ENCODE peak calls at places on chromosomes 12 and 14, in four cellular contexts. T, G, O and N are unnamed samples.

GRCh38 chr12:120252071-120252906 is 13.2 kb downstream of the PXN start:
- DNase-seq in T (no peak), G (no peak), O (no peak), N (no peak)

GRCh38 chr14:103456167-103456835 is 66.3 kb downstream of the CKB start:
- DNase-seq in T (no peak), G (peak; percentile 52), O (no peak), N (no peak)

GRCh38 chr14:68563256-68564131 is 229.4 kb downstream of the ZFP36L1 start:
- DNase-seq in T (no peak), G (peak; percentile 35), O (no peak), N (no peak)

GRCh38 chr14:60188696-60189095 is 23.5 kb upstream of the DHRS7 start:
- DNase-seq in T (no peak), G (no peak), O (no peak), N (no peak)

GRCh38 chr12:2893007-2893406 is 2.3 kb downstream of the TULP3 start:
- DNase-seq in T (no peak), G (peak; percentile 92), O (no peak), N (no peak)

GRCh38 chr14:96146131-96146771 is 58.4 kb upstream of the BDKRB2 start:
- DNase-seq in T (peak; percentile 30), G (peak; percentile 70), O (no peak), N (no peak)

GRCh38 chr14:65421201-65421981 is 8.9 kb downstream of the FUT8 start:
- DNase-seq in T (no peak), G (peak; percentile 78), O (no peak), N (no peak)

GRCh38 chr12:111405856-111406473 is at the start of gene SH2B3:
- DNase-seq in T (no peak), G (peak; percentile 48), O (peak; percentile 53), N (no peak)

GRCh38 chr14:64873506-64874220 is 6.0 kb downstream of the SPTB start:
- DNase-seq in T (no peak), G (peak; percentile 1), O (no peak), N (no peak)

GRCh38 chr14:36773558-36773957 is 111.9 kb downstream of the PAX9 start:
- DNase-seq in T (no peak), G (peak; percentile 6), O (no peak), N (no peak)

GRCh38 chr12:83619973-83620372 is 933.3 kb downstream of the TMTC2 start:
- DNase-seq in T (no peak), G (no peak), O (no peak), N (no peak)

GRCh38 chr12:94057262-94058151 is 90.9 kb upstream of the PLXNC1 start:
- DNase-seq in T (no peak), G (no peak), O (no peak), N (no peak)

GRCh38 chr14:35949933-35950332 is 123.8 kb downstream of the BRMS1L start:
- DNase-seq in T (no peak), G (no peak), O (no peak), N (no peak)

GRCh38 chr12:22285871-22286270 is 48.6 kb downstream of the ST8SIA1 start:
- DNase-seq in T (no peak), G (no peak), O (no peak), N (no peak)

GRCh38 chr14:52299692-52300278 is 14.3 kb upstream of the PTGER2 start:
- DNase-seq in T (no peak), G (peak; percentile 71), O (peak; percentile 26), N (no peak)

GRCh38 chr12:48472259-48472658 is at the start of gene ANP32D:
- DNase-seq in T (no peak), G (no peak), O (no peak), N (no peak)

GRCh38 chr12:51028126-51028810 is 2.1 kb upstream of the SLC11A2 start:
- DNase-seq in T (no peak), G (peak; percentile 33), O (peak; percentile 56), N (no peak)

GRCh38 chr12:53096761-53097160 is 706 bp upstream of the IGFBP6 start:
- DNase-seq in T (peak; percentile 67), G (no peak), O (no peak), N (no peak)

GRCh38 chr14:74425525-74426201 is 347 bp downstream of the SYNDIG1L start:
- DNase-seq in T (peak; percentile 94), G (no peak), O (peak; percentile 76), N (no peak)

GRCh38 chr12:94618995-94619695 is 31.2 kb downstream of the TMCC3 start:
- DNase-seq in T (no peak), G (peak; percentile 93), O (no peak), N (no peak)

GRCh38 chr12:34399631-34400422 is 377.5 kb downstream of the ALG10 start:
- DNase-seq in T (peak; percentile 1), G (no peak), O (peak; percentile 1), N (no peak)

GRCh38 chr12:26113853-26114719 is 10.8 kb downstream of the BHLHE41 start:
- DNase-seq in T (peak; percentile 89), G (peak; percentile 82), O (peak; percentile 93), N (no peak)

GRCh38 chr14:61568572-61569011 is 126.7 kb upstream of the HIF1A start:
- DNase-seq in T (peak; percentile 76), G (no peak), O (no peak), N (peak; percentile 52)

GRCh38 chr12:121632069-121632970 is 6.0 kb downstream of the ORAI1 start:
- DNase-seq in T (no peak), G (peak; percentile 67), O (no peak), N (no peak)

GRCh38 chr12:47188576-47189441 is 109.0 kb upstream of the AMIGO2 start:
- DNase-seq in T (no peak), G (peak; percentile 84), O (no peak), N (no peak)

GRCh38 chr12:122235741-122236140 is 9.9 kb upstream of the DIABLO start:
- DNase-seq in T (no peak), G (no peak), O (no peak), N (no peak)

GRCh38 chr12:6167327-6168280 is 32.6 kb upstream of the CD9 start:
- DNase-seq in T (no peak), G (peak; percentile 99), O (peak; percentile 70), N (peak; percentile 62)

GRCh38 chr14:94542111-94542810 is 19.0 kb upstream of the SERPINA4 start:
- DNase-seq in T (no peak), G (peak; percentile 44), O (no peak), N (no peak)

GRCh38 chr12:113310489-113310888 is 24.4 kb downstream of the SLC8B1 start:
- DNase-seq in T (no peak), G (no peak), O (no peak), N (no peak)

GRCh38 chr12:12336511-12336910 is 13.5 kb downstream of the MANSC1 start:
- DNase-seq in T (no peak), G (no peak), O (no peak), N (no peak)

GRCh38 chr12:48107252-48107613 is 1.4 kb upstream of the SENP1 start:
- DNase-seq in T (no peak), G (no peak), O (no peak), N (no peak)

GRCh38 chr14:49966304-49966809 is 73.5 kb downstream of the ARF6 start:
- DNase-seq in T (peak; percentile 54), G (no peak), O (no peak), N (no peak)

GRCh38 chr12:105331805-105332251 is 1.3 kb downstream of the C12orf75 start:
- DNase-seq in T (no peak), G (no peak), O (no peak), N (no peak)

GRCh38 chr14:46571970-46572369 is 79.6 kb downstream of the RPL10L start:
- DNase-seq in T (no peak), G (no peak), O (no peak), N (no peak)

DNA sequence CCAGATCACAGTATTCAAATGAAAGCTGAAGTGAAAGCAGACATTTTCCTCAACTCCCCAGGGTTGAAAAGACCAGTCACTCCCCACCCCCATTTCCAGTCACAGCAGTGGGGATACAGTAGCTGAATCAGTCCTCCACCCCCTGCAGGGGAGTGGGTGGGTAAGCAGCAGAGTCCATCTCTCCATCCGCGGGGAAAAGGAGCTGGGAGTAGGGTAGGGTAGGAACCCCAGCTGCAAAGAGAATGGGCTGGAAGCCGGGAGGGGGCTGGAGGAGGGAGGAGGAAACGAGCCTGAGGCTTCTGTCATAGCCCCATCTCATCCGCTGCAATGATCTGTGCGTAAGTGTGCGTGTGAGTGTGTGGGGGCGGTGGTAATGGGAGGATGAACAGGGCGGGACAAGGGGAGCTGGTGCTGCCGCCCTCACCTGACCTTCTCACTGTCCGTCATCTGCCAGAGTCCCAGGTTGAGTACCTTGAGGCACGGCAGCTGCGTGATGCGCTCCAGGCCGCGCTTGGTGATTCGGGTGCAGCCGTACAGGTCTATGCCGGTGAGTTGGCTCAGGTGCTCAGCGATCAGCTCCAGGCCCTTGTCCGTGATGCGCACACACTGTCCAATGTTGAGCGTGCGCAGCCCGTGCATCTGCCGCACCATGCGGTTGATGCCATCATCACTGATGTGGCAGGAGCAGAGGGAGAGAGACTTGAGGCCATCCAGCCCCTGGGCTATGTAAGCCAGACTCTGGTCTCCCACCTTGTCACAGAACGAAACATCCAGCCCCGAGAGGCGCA is 1.7 kb downstream of the FBXL14 start:
- DNase-seq in T (peak; percentile 72), G (peak; percentile 84), O (peak; percentile 40), N (no peak)
- TF ChIP-seq CHD1 in T (no peak), G (no peak), O (no peak), N (no peak)

GRCh38 chr12:56591111-56591510 is 39.0 kb downstream of the BAZ2A start:
- DNase-seq in T (no peak), G (no peak), O (no peak), N (no peak)
- TF ChIP-seq CHD1 in T (no peak), G (no peak), O (no peak), N (no peak)

GRCh38 chr14:105882626-105883025 is 356.2 kb downstream of the TMEM121 start:
- DNase-seq in T (no peak), G (no peak), O (no peak), N (no peak)

GRCh38 chr14:105885561-105886320 is 359.4 kb downstream of the TMEM121 start:
- DNase-seq in T (no peak), G (no peak), O (peak; percentile 1), N (no peak)

GRCh38 chr14:105881021-105881930 is 354.9 kb downstream of the TMEM121 start:
- DNase-seq in T (no peak), G (no peak), O (no peak), N (no peak)

GRCh38 chr14:105884808-105885281 is 358.5 kb downstream of the TMEM121 start:
- DNase-seq in T (no peak), G (no peak), O (no peak), N (no peak)

DNA sequence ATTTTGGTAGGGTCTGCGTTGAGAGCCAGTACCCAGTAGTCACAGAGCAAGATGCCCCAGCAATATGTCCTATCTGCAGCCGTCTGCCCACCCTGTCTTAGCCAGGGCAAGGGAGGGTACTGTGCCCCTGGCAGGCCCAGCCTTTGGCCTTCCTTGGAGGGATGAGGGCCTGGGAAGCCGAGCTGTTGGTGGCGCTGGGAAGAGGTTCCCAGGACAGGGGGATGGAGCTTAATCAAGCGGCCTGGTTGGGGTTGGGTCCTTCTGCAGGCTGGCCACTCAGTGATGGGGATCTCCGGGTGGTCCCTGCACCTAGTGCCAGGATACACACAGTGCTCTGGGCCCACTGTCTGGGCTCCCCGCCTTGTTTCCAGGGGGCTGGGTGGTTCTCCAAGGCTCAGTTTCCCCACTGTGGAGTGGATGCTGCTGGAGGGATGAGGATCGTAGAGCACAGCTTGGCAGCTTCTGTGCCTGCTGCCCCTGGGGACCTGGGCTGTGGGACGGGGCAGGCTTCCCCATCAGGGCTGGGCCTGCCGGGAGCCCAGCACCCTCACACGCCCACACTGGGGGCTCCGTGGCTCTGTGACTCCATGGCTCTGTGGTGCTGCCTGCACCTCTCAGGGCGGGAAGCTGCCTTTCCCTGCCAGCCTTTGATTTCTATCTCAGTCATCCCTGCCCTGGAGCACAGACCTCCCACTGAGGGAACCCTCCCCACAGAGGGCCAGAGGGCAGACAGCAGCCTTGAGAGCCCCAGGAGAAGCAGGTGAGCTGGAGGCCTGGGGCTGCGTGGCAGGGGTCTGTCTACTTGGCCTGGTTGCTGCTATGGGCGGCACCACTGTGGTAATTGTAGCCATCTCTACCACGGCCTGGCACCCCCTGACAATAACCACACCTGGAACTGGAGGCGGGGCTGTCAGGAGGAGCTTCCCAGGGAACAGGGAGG is 357.0 kb downstream of the TMEM121 start:
- DNase-seq in T (no peak), G (no peak), O (no peak), N (no peak)
- TF ChIP-seq CHD1 in T (no peak), G (no peak), O (no peak), N (no peak)

GRCh38 chr12:102769323-102769916 is 147.6 kb downstream of the PAH start:
- DNase-seq in T (peak; percentile 70), G (peak; percentile 58), O (peak; percentile 53), N (peak; percentile 40)
- TF ChIP-seq CHD1 in T (no peak), G (no peak), O (no peak), N (no peak)